ENCODE peak calls at places on chromosomes 11 and 22, in ten cellular contexts. One of them, this sample, is unnamed.

GRCh38 chr11:93738647-93739081 is 2.6 kb downstream of the TAF1D start:
- DNase-seq in stimulated activated CD8-positive, alpha-beta memory T cell treated with anti-CD3 and anti-CD28 coated beads, Interleukin-4, amount 100 ng/mL, for 1 hour: no peak
- DNase-seq in endothelial cell of umbilical vein: peak; percentile 23
- DNase-seq in CD8-positive, alpha-beta memory T cell: no peak
- DNase-seq in activated CD4-positive, alpha-beta T cell treated with anti-CD3 and anti-CD28 coated beads for 4 hours: no peak
- DNase-seq in psoas muscle: no peak
- DNase-seq in stimulated activated CD4-positive, alpha-beta T cell treated with anti-CD3 and anti-CD28 coated beads, Interleukin-1b, Interleukin-23, amount 100 ng/mL, for 24 hours: no peak
- DNase-seq in NCI-H1092: no peak
- DNase-seq in cardiac fibroblast: peak; percentile 32
- DNase-seq in GM20000: no peak
- DNase-seq in this sample: no peak

GRCh38 chr11:95524328-95525036 is 265.1 kb downstream of the FAM76B start:
- DNase-seq in GM20000: no peak
- DNase-seq in CD8-positive, alpha-beta memory T cell: no peak
- DNase-seq in activated CD4-positive, alpha-beta T cell treated with anti-CD3 and anti-CD28 coated beads for 4 hours: no peak
- DNase-seq in NCI-H1092: no peak
- DNase-seq in stimulated activated CD4-positive, alpha-beta T cell treated with anti-CD3 and anti-CD28 coated beads, Interleukin-1b, Interleukin-23, amount 100 ng/mL, for 24 hours: no peak
- DNase-seq in endothelial cell of umbilical vein: no peak
- DNase-seq in psoas muscle: no peak
- DNase-seq in stimulated activated CD8-positive, alpha-beta memory T cell treated with anti-CD3 and anti-CD28 coated beads, Interleukin-4, amount 100 ng/mL, for 1 hour: no peak
- DNase-seq in cardiac fibroblast: no peak
- DNase-seq in this sample: no peak

GRCh38 chr11:74490945-74491344 is 2.6 kb downstream of the LIPT2 start:
- DNase-seq in stimulated activated CD4-positive, alpha-beta T cell treated with anti-CD3 and anti-CD28 coated beads, Interleukin-1b, Interleukin-23, amount 100 ng/mL, for 24 hours: no peak
- DNase-seq in psoas muscle: no peak
- DNase-seq in cardiac fibroblast: no peak
- DNase-seq in activated CD4-positive, alpha-beta T cell treated with anti-CD3 and anti-CD28 coated beads for 4 hours: no peak
- DNase-seq in stimulated activated CD8-positive, alpha-beta memory T cell treated with anti-CD3 and anti-CD28 coated beads, Interleukin-4, amount 100 ng/mL, for 1 hour: no peak
- DNase-seq in CD8-positive, alpha-beta memory T cell: no peak
- DNase-seq in NCI-H1092: no peak
- DNase-seq in endothelial cell of umbilical vein: no peak
- DNase-seq in GM20000: no peak
- DNase-seq in this sample: no peak

GRCh38 chr22:39170825-39171622 is 18.5 kb upstream of the CBX7 start:
- DNase-seq in endothelial cell of umbilical vein: peak; percentile 76
- DNase-seq in stimulated activated CD4-positive, alpha-beta T cell treated with anti-CD3 and anti-CD28 coated beads, Interleukin-1b, Interleukin-23, amount 100 ng/mL, for 24 hours: peak; percentile 75
- DNase-seq in CD8-positive, alpha-beta memory T cell: peak; percentile 79
- DNase-seq in psoas muscle: peak; percentile 93
- DNase-seq in stimulated activated CD8-positive, alpha-beta memory T cell treated with anti-CD3 and anti-CD28 coated beads, Interleukin-4, amount 100 ng/mL, for 1 hour: peak; percentile 78
- DNase-seq in cardiac fibroblast: peak; percentile 80
- DNase-seq in GM20000: peak; percentile 89
- DNase-seq in activated CD4-positive, alpha-beta T cell treated with anti-CD3 and anti-CD28 coated beads for 4 hours: peak; percentile 77
- DNase-seq in NCI-H1092: peak; percentile 58
- DNase-seq in this sample: peak; percentile 48

GRCh38 chr11:96125400-96125799 is 201.5 kb upstream of the MTMR2 start:
- DNase-seq in GM20000: no peak
- DNase-seq in NCI-H1092: no peak
- DNase-seq in CD8-positive, alpha-beta memory T cell: no peak
- DNase-seq in cardiac fibroblast: no peak
- DNase-seq in psoas muscle: no peak
- DNase-seq in activated CD4-positive, alpha-beta T cell treated with anti-CD3 and anti-CD28 coated beads for 4 hours: no peak
- DNase-seq in stimulated activated CD4-positive, alpha-beta T cell treated with anti-CD3 and anti-CD28 coated beads, Interleukin-1b, Interleukin-23, amount 100 ng/mL, for 24 hours: no peak
- DNase-seq in stimulated activated CD8-positive, alpha-beta memory T cell treated with anti-CD3 and anti-CD28 coated beads, Interleukin-4, amount 100 ng/mL, for 1 hour: no peak
- DNase-seq in endothelial cell of umbilical vein: no peak
- DNase-seq in this sample: no peak

GRCh38 chr11:118907051-118907748 is 18.5 kb downstream of the BCL9L start:
- DNase-seq in psoas muscle: peak; percentile 92
- DNase-seq in endothelial cell of umbilical vein: peak; percentile 82
- DNase-seq in activated CD4-positive, alpha-beta T cell treated with anti-CD3 and anti-CD28 coated beads for 4 hours: peak; percentile 77
- DNase-seq in CD8-positive, alpha-beta memory T cell: peak; percentile 82
- DNase-seq in cardiac fibroblast: peak; percentile 80
- DNase-seq in stimulated activated CD8-positive, alpha-beta memory T cell treated with anti-CD3 and anti-CD28 coated beads, Interleukin-4, amount 100 ng/mL, for 1 hour: peak; percentile 75
- DNase-seq in stimulated activated CD4-positive, alpha-beta T cell treated with anti-CD3 and anti-CD28 coated beads, Interleukin-1b, Interleukin-23, amount 100 ng/mL, for 24 hours: peak; percentile 81
- DNase-seq in NCI-H1092: peak; percentile 81
- DNase-seq in GM20000: peak; percentile 93
- DNase-seq in this sample: peak; percentile 60

GRCh38 chr22:20437253-20438065 is at the start of gene SCARF2:
- DNase-seq in GM20000: peak; percentile 59
- DNase-seq in stimulated activated CD8-positive, alpha-beta memory T cell treated with anti-CD3 and anti-CD28 coated beads, Interleukin-4, amount 100 ng/mL, for 1 hour: no peak
- DNase-seq in stimulated activated CD4-positive, alpha-beta T cell treated with anti-CD3 and anti-CD28 coated beads, Interleukin-1b, Interleukin-23, amount 100 ng/mL, for 24 hours: no peak
- DNase-seq in CD8-positive, alpha-beta memory T cell: no peak
- DNase-seq in cardiac fibroblast: peak; percentile 44
- DNase-seq in activated CD4-positive, alpha-beta T cell treated with anti-CD3 and anti-CD28 coated beads for 4 hours: no peak
- DNase-seq in NCI-H1092: no peak
- DNase-seq in endothelial cell of umbilical vein: peak; percentile 52
- DNase-seq in psoas muscle: peak; percentile 75
- DNase-seq in this sample: no peak

GRCh38 chr22:37202706-37203105 is 9.6 kb downstream of the SSTR3 start:
- DNase-seq in cardiac fibroblast: no peak
- DNase-seq in psoas muscle: peak; percentile 37
- DNase-seq in NCI-H1092: no peak
- DNase-seq in stimulated activated CD4-positive, alpha-beta T cell treated with anti-CD3 and anti-CD28 coated beads, Interleukin-1b, Interleukin-23, amount 100 ng/mL, for 24 hours: no peak
- DNase-seq in endothelial cell of umbilical vein: no peak
- DNase-seq in activated CD4-positive, alpha-beta T cell treated with anti-CD3 and anti-CD28 coated beads for 4 hours: no peak
- DNase-seq in CD8-positive, alpha-beta memory T cell: no peak
- DNase-seq in stimulated activated CD8-positive, alpha-beta memory T cell treated with anti-CD3 and anti-CD28 coated beads, Interleukin-4, amount 100 ng/mL, for 1 hour: no peak
- DNase-seq in GM20000: no peak
- DNase-seq in this sample: no peak

GRCh38 chr22:44668190-44668885 is 33.7 kb upstream of the PRR5 start:
- DNase-seq in GM20000: peak; percentile 40
- DNase-seq in stimulated activated CD4-positive, alpha-beta T cell treated with anti-CD3 and anti-CD28 coated beads, Interleukin-1b, Interleukin-23, amount 100 ng/mL, for 24 hours: no peak
- DNase-seq in activated CD4-positive, alpha-beta T cell treated with anti-CD3 and anti-CD28 coated beads for 4 hours: peak; percentile 39
- DNase-seq in endothelial cell of umbilical vein: no peak
- DNase-seq in stimulated activated CD8-positive, alpha-beta memory T cell treated with anti-CD3 and anti-CD28 coated beads, Interleukin-4, amount 100 ng/mL, for 1 hour: no peak
- DNase-seq in psoas muscle: peak; percentile 53
- DNase-seq in CD8-positive, alpha-beta memory T cell: peak; percentile 63
- DNase-seq in cardiac fibroblast: no peak
- DNase-seq in NCI-H1092: no peak
- DNase-seq in this sample: peak; percentile 52

GRCh38 chr22:27107824-27108223 is 450.4 kb downstream of the MIAT start:
- DNase-seq in GM20000: no peak
- DNase-seq in CD8-positive, alpha-beta memory T cell: no peak
- DNase-seq in endothelial cell of umbilical vein: peak; percentile 92
- DNase-seq in stimulated activated CD8-positive, alpha-beta memory T cell treated with anti-CD3 and anti-CD28 coated beads, Interleukin-4, amount 100 ng/mL, for 1 hour: no peak
- DNase-seq in activated CD4-positive, alpha-beta T cell treated with anti-CD3 and anti-CD28 coated beads for 4 hours: no peak
- DNase-seq in stimulated activated CD4-positive, alpha-beta T cell treated with anti-CD3 and anti-CD28 coated beads, Interleukin-1b, Interleukin-23, amount 100 ng/mL, for 24 hours: no peak
- DNase-seq in NCI-H1092: no peak
- DNase-seq in psoas muscle: peak; percentile 72
- DNase-seq in cardiac fibroblast: peak; percentile 94
- DNase-seq in this sample: no peak

GRCh38 chr11:126149759-126150236 is 61.7 kb downstream of the RPUSD4 start:
- DNase-seq in stimulated activated CD4-positive, alpha-beta T cell treated with anti-CD3 and anti-CD28 coated beads, Interleukin-1b, Interleukin-23, amount 100 ng/mL, for 24 hours: no peak
- DNase-seq in stimulated activated CD8-positive, alpha-beta memory T cell treated with anti-CD3 and anti-CD28 coated beads, Interleukin-4, amount 100 ng/mL, for 1 hour: no peak
- DNase-seq in GM20000: no peak
- DNase-seq in endothelial cell of umbilical vein: peak; percentile 52
- DNase-seq in NCI-H1092: peak; percentile 13
- DNase-seq in cardiac fibroblast: no peak
- DNase-seq in psoas muscle: no peak
- DNase-seq in CD8-positive, alpha-beta memory T cell: no peak
- DNase-seq in activated CD4-positive, alpha-beta T cell treated with anti-CD3 and anti-CD28 coated beads for 4 hours: no peak
- DNase-seq in this sample: no peak

GRCh38 chr11:16572946-16573345 is 165.5 kb upstream of the C11orf58 start:
- DNase-seq in stimulated activated CD8-positive, alpha-beta memory T cell treated with anti-CD3 and anti-CD28 coated beads, Interleukin-4, amount 100 ng/mL, for 1 hour: no peak
- DNase-seq in NCI-H1092: no peak
- DNase-seq in GM20000: no peak
- DNase-seq in psoas muscle: no peak
- DNase-seq in cardiac fibroblast: no peak
- DNase-seq in endothelial cell of umbilical vein: no peak
- DNase-seq in CD8-positive, alpha-beta memory T cell: no peak
- DNase-seq in activated CD4-positive, alpha-beta T cell treated with anti-CD3 and anti-CD28 coated beads for 4 hours: no peak
- DNase-seq in stimulated activated CD4-positive, alpha-beta T cell treated with anti-CD3 and anti-CD28 coated beads, Interleukin-1b, Interleukin-23, amount 100 ng/mL, for 24 hours: no peak
- DNase-seq in this sample: no peak

GRCh38 chr11:1531961-1532586 is 40.0 kb downstream of the DUSP8 start:
- DNase-seq in stimulated activated CD4-positive, alpha-beta T cell treated with anti-CD3 and anti-CD28 coated beads, Interleukin-1b, Interleukin-23, amount 100 ng/mL, for 24 hours: no peak
- DNase-seq in GM20000: no peak
- DNase-seq in endothelial cell of umbilical vein: no peak
- DNase-seq in stimulated activated CD8-positive, alpha-beta memory T cell treated with anti-CD3 and anti-CD28 coated beads, Interleukin-4, amount 100 ng/mL, for 1 hour: no peak
- DNase-seq in activated CD4-positive, alpha-beta T cell treated with anti-CD3 and anti-CD28 coated beads for 4 hours: no peak
- DNase-seq in cardiac fibroblast: no peak
- DNase-seq in CD8-positive, alpha-beta memory T cell: no peak
- DNase-seq in NCI-H1092: no peak
- DNase-seq in psoas muscle: peak; percentile 91
- DNase-seq in this sample: no peak

GRCh38 chr11:35688023-35688422 is 25.4 kb downstream of the TRIM44 start:
- DNase-seq in stimulated activated CD8-positive, alpha-beta memory T cell treated with anti-CD3 and anti-CD28 coated beads, Interleukin-4, amount 100 ng/mL, for 1 hour: no peak
- DNase-seq in psoas muscle: no peak
- DNase-seq in GM20000: no peak
- DNase-seq in stimulated activated CD4-positive, alpha-beta T cell treated with anti-CD3 and anti-CD28 coated beads, Interleukin-1b, Interleukin-23, amount 100 ng/mL, for 24 hours: no peak
- DNase-seq in activated CD4-positive, alpha-beta T cell treated with anti-CD3 and anti-CD28 coated beads for 4 hours: no peak
- DNase-seq in NCI-H1092: no peak
- DNase-seq in cardiac fibroblast: peak; percentile 81
- DNase-seq in endothelial cell of umbilical vein: peak; percentile 48
- DNase-seq in CD8-positive, alpha-beta memory T cell: no peak
- DNase-seq in this sample: no peak

GRCh38 chr11:1639102-1639620 is 9.6 kb downstream of the KRTAP5-5 start:
- DNase-seq in NCI-H1092: peak; percentile 89
- DNase-seq in endothelial cell of umbilical vein: peak; percentile 56
- DNase-seq in stimulated activated CD8-positive, alpha-beta memory T cell treated with anti-CD3 and anti-CD28 coated beads, Interleukin-4, amount 100 ng/mL, for 1 hour: no peak
- DNase-seq in psoas muscle: no peak
- DNase-seq in GM20000: no peak
- DNase-seq in cardiac fibroblast: no peak
- DNase-seq in stimulated activated CD4-positive, alpha-beta T cell treated with anti-CD3 and anti-CD28 coated beads, Interleukin-1b, Interleukin-23, amount 100 ng/mL, for 24 hours: no peak
- DNase-seq in activated CD4-positive, alpha-beta T cell treated with anti-CD3 and anti-CD28 coated beads for 4 hours: no peak
- DNase-seq in CD8-positive, alpha-beta memory T cell: no peak
- DNase-seq in this sample: no peak

GRCh38 chr11:122322369-122322768 is 206.4 kb upstream of the BLID start:
- DNase-seq in activated CD4-positive, alpha-beta T cell treated with anti-CD3 and anti-CD28 coated beads for 4 hours: no peak
- DNase-seq in stimulated activated CD8-positive, alpha-beta memory T cell treated with anti-CD3 and anti-CD28 coated beads, Interleukin-4, amount 100 ng/mL, for 1 hour: no peak
- DNase-seq in endothelial cell of umbilical vein: no peak
- DNase-seq in psoas muscle: no peak
- DNase-seq in cardiac fibroblast: peak; percentile 10
- DNase-seq in stimulated activated CD4-positive, alpha-beta T cell treated with anti-CD3 and anti-CD28 coated beads, Interleukin-1b, Interleukin-23, amount 100 ng/mL, for 24 hours: no peak
- DNase-seq in GM20000: no peak
- DNase-seq in CD8-positive, alpha-beta memory T cell: no peak
- DNase-seq in NCI-H1092: no peak
- DNase-seq in this sample: no peak

GRCh38 chr22:41360126-41360525 is 21.6 kb upstream of the TEF start:
- DNase-seq in stimulated activated CD4-positive, alpha-beta T cell treated with anti-CD3 and anti-CD28 coated beads, Interleukin-1b, Interleukin-23, amount 100 ng/mL, for 24 hours: no peak
- DNase-seq in activated CD4-positive, alpha-beta T cell treated with anti-CD3 and anti-CD28 coated beads for 4 hours: no peak
- DNase-seq in GM20000: no peak
- DNase-seq in CD8-positive, alpha-beta memory T cell: no peak
- DNase-seq in endothelial cell of umbilical vein: no peak
- DNase-seq in psoas muscle: no peak
- DNase-seq in stimulated activated CD8-positive, alpha-beta memory T cell treated with anti-CD3 and anti-CD28 coated beads, Interleukin-4, amount 100 ng/mL, for 1 hour: no peak
- DNase-seq in cardiac fibroblast: no peak
- DNase-seq in NCI-H1092: no peak
- DNase-seq in this sample: no peak

GRCh38 chr11:115926601-115927000 is 422.4 kb upstream of the CADM1 start:
- DNase-seq in cardiac fibroblast: no peak
- DNase-seq in CD8-positive, alpha-beta memory T cell: no peak
- DNase-seq in stimulated activated CD8-positive, alpha-beta memory T cell treated with anti-CD3 and anti-CD28 coated beads, Interleukin-4, amount 100 ng/mL, for 1 hour: no peak
- DNase-seq in psoas muscle: no peak
- DNase-seq in stimulated activated CD4-positive, alpha-beta T cell treated with anti-CD3 and anti-CD28 coated beads, Interleukin-1b, Interleukin-23, amount 100 ng/mL, for 24 hours: no peak
- DNase-seq in GM20000: no peak
- DNase-seq in activated CD4-positive, alpha-beta T cell treated with anti-CD3 and anti-CD28 coated beads for 4 hours: no peak
- DNase-seq in endothelial cell of umbilical vein: no peak
- DNase-seq in NCI-H1092: no peak
- DNase-seq in this sample: no peak

GRCh38 chr11:33735426-33736147 is 636 bp downstream of the CD59 start:
- DNase-seq in psoas muscle: peak; percentile 73
- DNase-seq in endothelial cell of umbilical vein: peak; percentile 51
- DNase-seq in NCI-H1092: no peak
- DNase-seq in activated CD4-positive, alpha-beta T cell treated with anti-CD3 and anti-CD28 coated beads for 4 hours: peak; percentile 18
- DNase-seq in CD8-positive, alpha-beta memory T cell: peak; percentile 38
- DNase-seq in stimulated activated CD4-positive, alpha-beta T cell treated with anti-CD3 and anti-CD28 coated beads, Interleukin-1b, Interleukin-23, amount 100 ng/mL, for 24 hours: peak; percentile 21
- DNase-seq in stimulated activated CD8-positive, alpha-beta memory T cell treated with anti-CD3 and anti-CD28 coated beads, Interleukin-4, amount 100 ng/mL, for 1 hour: no peak
- DNase-seq in cardiac fibroblast: peak; percentile 42
- DNase-seq in GM20000: peak; percentile 75
- DNase-seq in this sample: peak; percentile 11

GRCh38 chr11:76782526-76783293 is 446 bp upstream of the TSKU start:
- DNase-seq in cardiac fibroblast: peak; percentile 94
- DNase-seq in GM20000: peak; percentile 77
- DNase-seq in CD8-positive, alpha-beta memory T cell: no peak
- DNase-seq in stimulated activated CD8-positive, alpha-beta memory T cell treated with anti-CD3 and anti-CD28 coated beads, Interleukin-4, amount 100 ng/mL, for 1 hour: no peak
- DNase-seq in activated CD4-positive, alpha-beta T cell treated with anti-CD3 and anti-CD28 coated beads for 4 hours: no peak
- DNase-seq in stimulated activated CD4-positive, alpha-beta T cell treated with anti-CD3 and anti-CD28 coated beads, Interleukin-1b, Interleukin-23, amount 100 ng/mL, for 24 hours: no peak
- DNase-seq in psoas muscle: peak; percentile 94
- DNase-seq in endothelial cell of umbilical vein: peak; percentile 86
- DNase-seq in NCI-H1092: peak; percentile 83
- DNase-seq in this sample: no peak

GRCh38 chr22:20249797-20250354 is 18.2 kb downstream of the RTN4R start:
- DNase-seq in CD8-positive, alpha-beta memory T cell: no peak
- DNase-seq in endothelial cell of umbilical vein: peak; percentile 30
- DNase-seq in stimulated activated CD4-positive, alpha-beta T cell treated with anti-CD3 and anti-CD28 coated beads, Interleukin-1b, Interleukin-23, amount 100 ng/mL, for 24 hours: no peak
- DNase-seq in stimulated activated CD8-positive, alpha-beta memory T cell treated with anti-CD3 and anti-CD28 coated beads, Interleukin-4, amount 100 ng/mL, for 1 hour: no peak
- DNase-seq in psoas muscle: peak; percentile 66
- DNase-seq in GM20000: no peak
- DNase-seq in NCI-H1092: peak; percentile 80
- DNase-seq in activated CD4-positive, alpha-beta T cell treated with anti-CD3 and anti-CD28 coated beads for 4 hours: no peak
- DNase-seq in cardiac fibroblast: peak; percentile 57
- DNase-seq in this sample: no peak

GRCh38 chr11:127902405-127902804 is 685.0 kb downstream of the ETS1 start:
- DNase-seq in GM20000: no peak
- DNase-seq in stimulated activated CD4-positive, alpha-beta T cell treated with anti-CD3 and anti-CD28 coated beads, Interleukin-1b, Interleukin-23, amount 100 ng/mL, for 24 hours: no peak
- DNase-seq in NCI-H1092: no peak
- DNase-seq in CD8-positive, alpha-beta memory T cell: no peak
- DNase-seq in cardiac fibroblast: no peak
- DNase-seq in endothelial cell of umbilical vein: no peak
- DNase-seq in psoas muscle: no peak
- DNase-seq in activated CD4-positive, alpha-beta T cell treated with anti-CD3 and anti-CD28 coated beads for 4 hours: no peak
- DNase-seq in stimulated activated CD8-positive, alpha-beta memory T cell treated with anti-CD3 and anti-CD28 coated beads, Interleukin-4, amount 100 ng/mL, for 1 hour: no peak
- DNase-seq in this sample: no peak

GRCh38 chr11:122259149-122259821 is 143.3 kb upstream of the BLID start:
- DNase-seq in NCI-H1092: no peak
- DNase-seq in GM20000: no peak
- DNase-seq in stimulated activated CD4-positive, alpha-beta T cell treated with anti-CD3 and anti-CD28 coated beads, Interleukin-1b, Interleukin-23, amount 100 ng/mL, for 24 hours: no peak
- DNase-seq in endothelial cell of umbilical vein: no peak
- DNase-seq in CD8-positive, alpha-beta memory T cell: no peak
- DNase-seq in stimulated activated CD8-positive, alpha-beta memory T cell treated with anti-CD3 and anti-CD28 coated beads, Interleukin-4, amount 100 ng/mL, for 1 hour: no peak
- DNase-seq in activated CD4-positive, alpha-beta T cell treated with anti-CD3 and anti-CD28 coated beads for 4 hours: no peak
- DNase-seq in cardiac fibroblast: no peak
- DNase-seq in psoas muscle: peak; percentile 63
- DNase-seq in this sample: no peak

GRCh38 chr11:112852141-112852853 is 108.9 kb upstream of the NCAM1 start:
- DNase-seq in CD8-positive, alpha-beta memory T cell: no peak
- DNase-seq in stimulated activated CD8-positive, alpha-beta memory T cell treated with anti-CD3 and anti-CD28 coated beads, Interleukin-4, amount 100 ng/mL, for 1 hour: no peak
- DNase-seq in cardiac fibroblast: peak; percentile 34
- DNase-seq in GM20000: no peak
- DNase-seq in endothelial cell of umbilical vein: no peak
- DNase-seq in psoas muscle: no peak
- DNase-seq in stimulated activated CD4-positive, alpha-beta T cell treated with anti-CD3 and anti-CD28 coated beads, Interleukin-1b, Interleukin-23, amount 100 ng/mL, for 24 hours: no peak
- DNase-seq in activated CD4-positive, alpha-beta T cell treated with anti-CD3 and anti-CD28 coated beads for 4 hours: no peak
- DNase-seq in NCI-H1092: no peak
- DNase-seq in this sample: no peak

GRCh38 chr11:107999759-108000455 is 8.8 kb upstream of the CUL5 start:
- DNase-seq in GM20000: peak; percentile 73
- DNase-seq in stimulated activated CD4-positive, alpha-beta T cell treated with anti-CD3 and anti-CD28 coated beads, Interleukin-1b, Interleukin-23, amount 100 ng/mL, for 24 hours: no peak
- DNase-seq in endothelial cell of umbilical vein: peak; percentile 61
- DNase-seq in activated CD4-positive, alpha-beta T cell treated with anti-CD3 and anti-CD28 coated beads for 4 hours: no peak
- DNase-seq in NCI-H1092: peak; percentile 25
- DNase-seq in CD8-positive, alpha-beta memory T cell: no peak
- DNase-seq in cardiac fibroblast: peak; percentile 32
- DNase-seq in psoas muscle: no peak
- DNase-seq in stimulated activated CD8-positive, alpha-beta memory T cell treated with anti-CD3 and anti-CD28 coated beads, Interleukin-4, amount 100 ng/mL, for 1 hour: no peak
- DNase-seq in this sample: no peak

GRCh38 chr11:77175869-77176539 is 48.0 kb downstream of the MYO7A start:
- DNase-seq in endothelial cell of umbilical vein: no peak
- DNase-seq in cardiac fibroblast: no peak
- DNase-seq in psoas muscle: peak; percentile 71
- DNase-seq in GM20000: peak; percentile 61
- DNase-seq in stimulated activated CD4-positive, alpha-beta T cell treated with anti-CD3 and anti-CD28 coated beads, Interleukin-1b, Interleukin-23, amount 100 ng/mL, for 24 hours: no peak
- DNase-seq in stimulated activated CD8-positive, alpha-beta memory T cell treated with anti-CD3 and anti-CD28 coated beads, Interleukin-4, amount 100 ng/mL, for 1 hour: no peak
- DNase-seq in NCI-H1092: no peak
- DNase-seq in CD8-positive, alpha-beta memory T cell: no peak
- DNase-seq in activated CD4-positive, alpha-beta T cell treated with anti-CD3 and anti-CD28 coated beads for 4 hours: no peak
- DNase-seq in this sample: no peak

GRCh38 chr11:72621008-72621610 is 53.1 kb downstream of the PDE2A start:
- DNase-seq in endothelial cell of umbilical vein: no peak
- DNase-seq in activated CD4-positive, alpha-beta T cell treated with anti-CD3 and anti-CD28 coated beads for 4 hours: no peak
- DNase-seq in NCI-H1092: no peak
- DNase-seq in cardiac fibroblast: no peak
- DNase-seq in stimulated activated CD8-positive, alpha-beta memory T cell treated with anti-CD3 and anti-CD28 coated beads, Interleukin-4, amount 100 ng/mL, for 1 hour: no peak
- DNase-seq in CD8-positive, alpha-beta memory T cell: no peak
- DNase-seq in GM20000: no peak
- DNase-seq in stimulated activated CD4-positive, alpha-beta T cell treated with anti-CD3 and anti-CD28 coated beads, Interleukin-1b, Interleukin-23, amount 100 ng/mL, for 24 hours: no peak
- DNase-seq in psoas muscle: no peak
- DNase-seq in this sample: no peak

GRCh38 chr22:50507421-50507990 is at the start of gene LMF2:
- DNase-seq in GM20000: peak; percentile 99
- DNase-seq in cardiac fibroblast: no peak
- DNase-seq in NCI-H1092: peak; percentile 55
- DNase-seq in stimulated activated CD8-positive, alpha-beta memory T cell treated with anti-CD3 and anti-CD28 coated beads, Interleukin-4, amount 100 ng/mL, for 1 hour: peak; percentile 85
- DNase-seq in stimulated activated CD4-positive, alpha-beta T cell treated with anti-CD3 and anti-CD28 coated beads, Interleukin-1b, Interleukin-23, amount 100 ng/mL, for 24 hours: peak; percentile 86
- DNase-seq in endothelial cell of umbilical vein: peak; percentile 76
- DNase-seq in activated CD4-positive, alpha-beta T cell treated with anti-CD3 and anti-CD28 coated beads for 4 hours: peak; percentile 97
- DNase-seq in CD8-positive, alpha-beta memory T cell: peak; percentile 88
- DNase-seq in psoas muscle: peak; percentile 96
- DNase-seq in this sample: peak; percentile 85

This sample was measured in T-helper 22 cell.